ENCODE peak calls at places on chromosomes 6 and 20, in nine cellular contexts. One of them, this sample, is unnamed. For H3K36me3, the result is how much of the 10 kb centered on the place peaks cover.

GRCh38 chr6:126071000-126071647 is 84.8 kb downstream of the TRMT11 start:
- DNase-seq in fibroblast of lung: no peak
- DNase-seq in HCT116: no peak
- DNase-seq in CD8-positive, alpha-beta T cell: no peak
- DNase-seq in Peyer's patch: no peak
- DNase-seq in thoracic aorta: no peak
- DNase-seq in body of pancreas: no peak
- DNase-seq in vagina: no peak
- DNase-seq in mucosa of descending colon: no peak
- DNase-seq in this sample: no peak

GRCh38 chr20:1437222-1437904 is 29.3 kb downstream of the NSFL1C start:
- DNase-seq in Peyer's patch: peak
- DNase-seq in vagina: no peak
- DNase-seq in HCT116: peak
- DNase-seq in CD8-positive, alpha-beta T cell: peak
- DNase-seq in mucosa of descending colon: peak
- DNase-seq in fibroblast of lung: peak
- DNase-seq in body of pancreas: peak
- DNase-seq in thoracic aorta: no peak
- DNase-seq in this sample: peak

GRCh38 chr6:137872071-137872470 is 5.0 kb downstream of the TNFAIP3 start:
- DNase-seq in body of pancreas: no peak
- DNase-seq in vagina: no peak
- DNase-seq in thoracic aorta: no peak
- DNase-seq in CD8-positive, alpha-beta T cell: no peak
- DNase-seq in HCT116: no peak
- DNase-seq in mucosa of descending colon: no peak
- DNase-seq in Peyer's patch: no peak
- DNase-seq in fibroblast of lung: peak
- DNase-seq in this sample: no peak

GRCh38 chr6:134235937-134236751 is 81.8 kb downstream of the SGK1 start:
- DNase-seq in thoracic aorta: no peak
- DNase-seq in vagina: no peak
- DNase-seq in body of pancreas: no peak
- DNase-seq in fibroblast of lung: peak
- DNase-seq in CD8-positive, alpha-beta T cell: no peak
- DNase-seq in mucosa of descending colon: no peak
- DNase-seq in Peyer's patch: no peak
- DNase-seq in HCT116: no peak
- DNase-seq in this sample: no peak

GRCh38 chr6:23280445-23280844 is 711.1 kb downstream of the HDGFL1 start:
- DNase-seq in fibroblast of lung: no peak
- DNase-seq in HCT116: no peak
- DNase-seq in Peyer's patch: no peak
- DNase-seq in vagina: no peak
- DNase-seq in CD8-positive, alpha-beta T cell: no peak
- DNase-seq in mucosa of descending colon: no peak
- DNase-seq in body of pancreas: no peak
- DNase-seq in thoracic aorta: no peak
- DNase-seq in this sample: no peak

GRCh38 chr6:57283096-57283495 is 34.3 kb upstream of the PRIM2 start:
- DNase-seq in thoracic aorta: no peak
- DNase-seq in body of pancreas: no peak
- DNase-seq in HCT116: no peak
- DNase-seq in Peyer's patch: no peak
- DNase-seq in vagina: no peak
- DNase-seq in mucosa of descending colon: no peak
- DNase-seq in fibroblast of lung: no peak
- DNase-seq in CD8-positive, alpha-beta T cell: no peak
- DNase-seq in this sample: no peak

GRCh38 chr6:43811101-43812099 is 41.4 kb downstream of the VEGFA start:
- DNase-seq in fibroblast of lung: no peak
- DNase-seq in HCT116: no peak
- DNase-seq in mucosa of descending colon: no peak
- DNase-seq in body of pancreas: peak
- DNase-seq in Peyer's patch: no peak
- DNase-seq in vagina: no peak
- DNase-seq in thoracic aorta: no peak
- DNase-seq in CD8-positive, alpha-beta T cell: no peak
- DNase-seq in this sample: no peak

GRCh38 chr6:2434911-2435310 is 189.5 kb upstream of the GMDS start:
- DNase-seq in fibroblast of lung: no peak
- DNase-seq in thoracic aorta: no peak
- DNase-seq in vagina: no peak
- DNase-seq in Peyer's patch: no peak
- DNase-seq in HCT116: no peak
- DNase-seq in CD8-positive, alpha-beta T cell: no peak
- DNase-seq in body of pancreas: no peak
- DNase-seq in mucosa of descending colon: no peak
- DNase-seq in this sample: no peak

GRCh38 chr6:95587989-95588388 is 10.7 kb downstream of the MANEA start:
- DNase-seq in vagina: no peak
- DNase-seq in mucosa of descending colon: no peak
- DNase-seq in Peyer's patch: no peak
- DNase-seq in CD8-positive, alpha-beta T cell: no peak
- DNase-seq in HCT116: no peak
- DNase-seq in fibroblast of lung: no peak
- DNase-seq in thoracic aorta: no peak
- DNase-seq in body of pancreas: no peak
- DNase-seq in this sample: no peak

GRCh38 chr6:95593025-95593424 is 15.7 kb downstream of the MANEA start:
- DNase-seq in HCT116: no peak
- DNase-seq in body of pancreas: peak
- DNase-seq in thoracic aorta: no peak
- DNase-seq in CD8-positive, alpha-beta T cell: no peak
- DNase-seq in Peyer's patch: no peak
- DNase-seq in mucosa of descending colon: peak
- DNase-seq in vagina: no peak
- DNase-seq in fibroblast of lung: no peak
- DNase-seq in this sample: no peak

GRCh38 chr6:95589826-95590570 is 12.7 kb downstream of the MANEA start:
- DNase-seq in HCT116: no peak
- DNase-seq in Peyer's patch: no peak
- DNase-seq in body of pancreas: no peak
- DNase-seq in CD8-positive, alpha-beta T cell: no peak
- DNase-seq in mucosa of descending colon: no peak
- DNase-seq in fibroblast of lung: no peak
- DNase-seq in vagina: no peak
- DNase-seq in thoracic aorta: no peak
- DNase-seq in this sample: no peak

GRCh38 chr6:95589067-95589466 is 11.7 kb downstream of the MANEA start:
- DNase-seq in mucosa of descending colon: no peak
- DNase-seq in HCT116: no peak
- DNase-seq in thoracic aorta: no peak
- DNase-seq in Peyer's patch: no peak
- DNase-seq in fibroblast of lung: no peak
- DNase-seq in body of pancreas: no peak
- DNase-seq in CD8-positive, alpha-beta T cell: no peak
- DNase-seq in vagina: no peak
- DNase-seq in this sample: no peak
- H3K36me3 ChIP-seq in mucosa of descending colon: under half
- H3K36me3 ChIP-seq in HCT116: under half
- H3K36me3 ChIP-seq in thoracic aorta: under half
- H3K36me3 ChIP-seq in Peyer's patch: under half
- H3K36me3 ChIP-seq in fibroblast of lung: under half
- H3K36me3 ChIP-seq in body of pancreas: under half
- H3K36me3 ChIP-seq in CD8-positive, alpha-beta T cell: under half
- H3K36me3 ChIP-seq in vagina: under half
- H3K36me3 ChIP-seq in this sample: under half

GRCh38 chr6:37314803-37315515 is 38.8 kb upstream of the RNF8 start:
- DNase-seq in mucosa of descending colon: peak
- DNase-seq in fibroblast of lung: peak
- DNase-seq in body of pancreas: peak
- DNase-seq in CD8-positive, alpha-beta T cell: no peak
- DNase-seq in Peyer's patch: no peak
- DNase-seq in HCT116: peak
- DNase-seq in vagina: no peak
- DNase-seq in thoracic aorta: no peak
- DNase-seq in this sample: no peak

GRCh38 chr6:37316071-37316470 is 37.7 kb upstream of the RNF8 start:
- DNase-seq in mucosa of descending colon: no peak
- DNase-seq in fibroblast of lung: peak
- DNase-seq in vagina: no peak
- DNase-seq in thoracic aorta: no peak
- DNase-seq in Peyer's patch: no peak
- DNase-seq in HCT116: no peak
- DNase-seq in body of pancreas: no peak
- DNase-seq in CD8-positive, alpha-beta T cell: no peak
- DNase-seq in this sample: no peak

GRCh38 chr6:37313698-37314097 is 40.1 kb upstream of the RNF8 start:
- DNase-seq in HCT116: no peak
- DNase-seq in Peyer's patch: no peak
- DNase-seq in CD8-positive, alpha-beta T cell: no peak
- DNase-seq in body of pancreas: no peak
- DNase-seq in mucosa of descending colon: no peak
- DNase-seq in vagina: no peak
- DNase-seq in fibroblast of lung: no peak
- DNase-seq in thoracic aorta: no peak
- DNase-seq in this sample: no peak

GRCh38 chr6:37311666-37312473 is 41.9 kb upstream of the RNF8 start:
- DNase-seq in CD8-positive, alpha-beta T cell: no peak
- DNase-seq in thoracic aorta: no peak
- DNase-seq in Peyer's patch: no peak
- DNase-seq in body of pancreas: no peak
- DNase-seq in vagina: no peak
- DNase-seq in fibroblast of lung: peak
- DNase-seq in HCT116: no peak
- DNase-seq in mucosa of descending colon: no peak
- DNase-seq in this sample: no peak

GRCh38 chr6:37314117-37314802 is 39.5 kb upstream of the RNF8 start:
- DNase-seq in Peyer's patch: no peak
- DNase-seq in HCT116: no peak
- DNase-seq in body of pancreas: no peak
- DNase-seq in thoracic aorta: no peak
- DNase-seq in mucosa of descending colon: no peak
- DNase-seq in CD8-positive, alpha-beta T cell: no peak
- DNase-seq in vagina: no peak
- DNase-seq in fibroblast of lung: no peak
- DNase-seq in this sample: no peak
- H3K36me3 ChIP-seq in Peyer's patch: under half
- H3K36me3 ChIP-seq in HCT116: under half
- H3K36me3 ChIP-seq in body of pancreas: under half
- H3K36me3 ChIP-seq in thoracic aorta: under half
- H3K36me3 ChIP-seq in mucosa of descending colon: under half
- H3K36me3 ChIP-seq in CD8-positive, alpha-beta T cell: under half
- H3K36me3 ChIP-seq in vagina: half or more
- H3K36me3 ChIP-seq in fibroblast of lung: under half
- H3K36me3 ChIP-seq in this sample: half or more

GRCh38 chr6:7236312-7237209 is 76.4 kb downstream of the SSR1 start:
- DNase-seq in CD8-positive, alpha-beta T cell: no peak
- DNase-seq in vagina: no peak
- DNase-seq in thoracic aorta: no peak
- DNase-seq in Peyer's patch: no peak
- DNase-seq in mucosa of descending colon: no peak
- DNase-seq in body of pancreas: peak
- DNase-seq in HCT116: peak
- DNase-seq in fibroblast of lung: no peak
- DNase-seq in this sample: no peak

GRCh38 chr6:7232351-7232750 is 80.6 kb downstream of the SSR1 start:
- DNase-seq in HCT116: no peak
- DNase-seq in body of pancreas: peak
- DNase-seq in mucosa of descending colon: no peak
- DNase-seq in CD8-positive, alpha-beta T cell: no peak
- DNase-seq in thoracic aorta: no peak
- DNase-seq in vagina: no peak
- DNase-seq in Peyer's patch: no peak
- DNase-seq in fibroblast of lung: no peak
- DNase-seq in this sample: no peak

GRCh38 chr6:7237653-7238190 is 75.3 kb downstream of the SSR1 start:
- DNase-seq in vagina: no peak
- DNase-seq in fibroblast of lung: no peak
- DNase-seq in CD8-positive, alpha-beta T cell: no peak
- DNase-seq in mucosa of descending colon: no peak
- DNase-seq in thoracic aorta: no peak
- DNase-seq in HCT116: no peak
- DNase-seq in body of pancreas: peak
- DNase-seq in Peyer's patch: no peak
- DNase-seq in this sample: no peak

GRCh38 chr6:7235712-7236311 is 77.2 kb downstream of the SSR1 start:
- DNase-seq in CD8-positive, alpha-beta T cell: no peak
- DNase-seq in thoracic aorta: no peak
- DNase-seq in vagina: no peak
- DNase-seq in body of pancreas: peak
- DNase-seq in mucosa of descending colon: peak
- DNase-seq in Peyer's patch: no peak
- DNase-seq in HCT116: no peak
- DNase-seq in fibroblast of lung: no peak
- DNase-seq in this sample: no peak

GRCh38 chr6:7234547-7234946 is 78.5 kb downstream of the SSR1 start:
- DNase-seq in Peyer's patch: no peak
- DNase-seq in vagina: no peak
- DNase-seq in fibroblast of lung: no peak
- DNase-seq in HCT116: no peak
- DNase-seq in thoracic aorta: no peak
- DNase-seq in CD8-positive, alpha-beta T cell: no peak
- DNase-seq in body of pancreas: no peak
- DNase-seq in mucosa of descending colon: no peak
- DNase-seq in this sample: no peak
- H3K36me3 ChIP-seq in Peyer's patch: under half
- H3K36me3 ChIP-seq in vagina: under half
- H3K36me3 ChIP-seq in fibroblast of lung: under half
- H3K36me3 ChIP-seq in HCT116: under half
- H3K36me3 ChIP-seq in thoracic aorta: under half
- H3K36me3 ChIP-seq in CD8-positive, alpha-beta T cell: under half
- H3K36me3 ChIP-seq in body of pancreas: under half
- H3K36me3 ChIP-seq in mucosa of descending colon: under half
- H3K36me3 ChIP-seq in this sample: under half

GRCh38 chr20:37995856-37996625 is 37.2 kb downstream of the TTI1 start:
- DNase-seq in vagina: no peak
- DNase-seq in body of pancreas: no peak
- DNase-seq in fibroblast of lung: no peak
- DNase-seq in Peyer's patch: no peak
- DNase-seq in thoracic aorta: no peak
- DNase-seq in HCT116: no peak
- DNase-seq in mucosa of descending colon: no peak
- DNase-seq in CD8-positive, alpha-beta T cell: no peak
- DNase-seq in this sample: no peak

GRCh38 chr20:38000293-38000692 is 33.0 kb downstream of the TTI1 start:
- DNase-seq in fibroblast of lung: no peak
- DNase-seq in mucosa of descending colon: no peak
- DNase-seq in vagina: no peak
- DNase-seq in thoracic aorta: no peak
- DNase-seq in HCT116: no peak
- DNase-seq in Peyer's patch: no peak
- DNase-seq in body of pancreas: no peak
- DNase-seq in CD8-positive, alpha-beta T cell: no peak
- DNase-seq in this sample: no peak

GRCh38 chr20:37999526-38000263 is 33.6 kb downstream of the TTI1 start:
- DNase-seq in CD8-positive, alpha-beta T cell: no peak
- DNase-seq in mucosa of descending colon: no peak
- DNase-seq in fibroblast of lung: peak
- DNase-seq in HCT116: no peak
- DNase-seq in thoracic aorta: no peak
- DNase-seq in vagina: no peak
- DNase-seq in Peyer's patch: no peak
- DNase-seq in body of pancreas: no peak
- DNase-seq in this sample: no peak

GRCh38 chr20:37994512-37994911 is 38.7 kb downstream of the TTI1 start:
- DNase-seq in CD8-positive, alpha-beta T cell: no peak
- DNase-seq in mucosa of descending colon: no peak
- DNase-seq in thoracic aorta: no peak
- DNase-seq in HCT116: no peak
- DNase-seq in body of pancreas: no peak
- DNase-seq in fibroblast of lung: peak
- DNase-seq in vagina: no peak
- DNase-seq in Peyer's patch: no peak
- DNase-seq in this sample: no peak

GRCh38 chr20:37997516-37997915 is 35.7 kb downstream of the TTI1 start:
- DNase-seq in CD8-positive, alpha-beta T cell: no peak
- DNase-seq in body of pancreas: no peak
- DNase-seq in Peyer's patch: no peak
- DNase-seq in mucosa of descending colon: no peak
- DNase-seq in vagina: no peak
- DNase-seq in thoracic aorta: no peak
- DNase-seq in HCT116: no peak
- DNase-seq in fibroblast of lung: no peak
- DNase-seq in this sample: no peak
- H3K36me3 ChIP-seq in CD8-positive, alpha-beta T cell: under half
- H3K36me3 ChIP-seq in body of pancreas: half or more
- H3K36me3 ChIP-seq in Peyer's patch: under half
- H3K36me3 ChIP-seq in mucosa of descending colon: under half
- H3K36me3 ChIP-seq in vagina: half or more
- H3K36me3 ChIP-seq in thoracic aorta: under half
- H3K36me3 ChIP-seq in HCT116: under half
- H3K36me3 ChIP-seq in fibroblast of lung: under half
- H3K36me3 ChIP-seq in this sample: half or more

This sample was measured in naive thymus-derived CD4-positive, alpha-beta T cell.